ENCODE peak calls at places on chromosomes 16 and 17, in ten cellular contexts. J is stimulated activated CD4-positive, alpha-beta T cell treated with anti-CD3 and anti-CD28 coated beads, Interleukin-12 subunit alpha, Interleukin-12 subunit beta, amount 100 ng/mL, for 48 hours; M is amygdala; F is cerebellar cortex; O is BJ; D is substantia nigra; E is cardiac fibroblast; L is erythroblast; N is iPS-NIHi11; H is effector memory CD4-positive, alpha-beta T cell. U is an unnamed sample.

GRCh38 chr16:84541999-84542876 is 37.8 kb upstream of the MEAK7 start:
- DNase-seq in H (no peak), L (no peak), N (no peak), J (no peak), M (no peak), D (no peak), O (no peak), F (no peak), E (peak; percentile 78), U (no peak)

GRCh38 chr16:21663889-21664647 is at the start of gene OTOA:
- DNase-seq in F (no peak), O (no peak), M (no peak), E (no peak), D (no peak), H (peak; percentile 7), N (peak; percentile 77), L (peak; percentile 16), J (no peak), U (peak; percentile 51)

GRCh38 chr17:3020381-3020780 is 43.0 kb downstream of the OR1D5 start:
- DNase-seq in O (no peak), D (no peak), J (no peak), M (no peak), L (no peak), H (no peak), F (no peak), E (no peak), N (no peak), U (no peak)

GRCh38 chr16:12066823-12067222 is 90.3 kb downstream of the SNX29 start:
- DNase-seq in D (no peak), O (no peak), F (no peak), N (no peak), H (no peak), E (no peak), M (no peak), L (no peak), J (no peak), U (no peak)

GRCh38 chr17:18208092-18208491 is 17.3 kb upstream of the LLGL1 start:
- DNase-seq in E (no peak), L (no peak), J (no peak), N (no peak), O (no peak), D (no peak), H (no peak), M (no peak), F (no peak), U (no peak)

GRCh38 chr16:50742521-50743150 is 750 bp downstream of the CYLD start:
- DNase-seq in H (peak; percentile 41), E (peak; percentile 58), L (peak; percentile 64), J (no peak), N (peak; percentile 33), F (no peak), M (peak; percentile 54), O (peak; percentile 7), D (no peak), U (no peak)

GRCh38 chr16:51359141-51359960 is 208.3 kb upstream of the SALL1 start:
- DNase-seq in L (no peak), J (no peak), D (peak; percentile 67), M (peak; percentile 67), N (peak; percentile 57), H (no peak), F (peak; percentile 45), E (no peak), O (no peak), U (no peak)

GRCh38 chr17:283911-284675 is 68.5 kb downstream of the RPH3AL start:
- DNase-seq in D (no peak), N (no peak), H (no peak), L (no peak), J (no peak), F (no peak), M (no peak), E (no peak), O (no peak), U (no peak)

GRCh38 chr16:85754403-85754802 is 3.5 kb upstream of the C16orf74 start:
- DNase-seq in F (no peak), D (no peak), N (no peak), J (no peak), H (no peak), O (no peak), M (no peak), L (no peak), E (no peak), U (no peak)

GRCh38 chr17:336110-337021 is 16.2 kb downstream of the RPH3AL start:
- DNase-seq in J (no peak), E (no peak), F (no peak), N (peak; percentile 60), M (no peak), O (no peak), L (no peak), D (no peak), H (no peak), U (peak; percentile 80)

GRCh38 chr17:4514206-4514605 is 15.5 kb downstream of the SPNS2 start:
- DNase-seq in F (no peak), L (no peak), M (no peak), E (no peak), D (no peak), N (peak; percentile 74), O (no peak), J (no peak), H (no peak), U (no peak)

GRCh38 chr17:47663997-47664941 is 14.6 kb downstream of the KPNB1 start:
- DNase-seq in M (peak; percentile 52), E (peak; percentile 71), N (peak; percentile 69), F (peak; percentile 80), O (no peak), L (peak; percentile 70), H (peak; percentile 45), J (peak; percentile 74), D (peak; percentile 16), U (peak; percentile 28)

GRCh38 chr16:78489072-78489471 is 389.6 kb downstream of the WWOX start:
- DNase-seq in J (no peak), L (no peak), H (no peak), F (no peak), D (no peak), N (no peak), M (no peak), E (no peak), O (no peak), U (no peak)

GRCh38 chr16:69318177-69318910 is 7.2 kb downstream of the VPS4A start:
- DNase-seq in H (no peak), E (no peak), N (no peak), M (no peak), F (no peak), D (no peak), L (no peak), J (no peak), O (no peak), U (no peak)

GRCh38 chr16:2428051-2428786 is 1.0 kb upstream of the CCNF start:
- DNase-seq in H (no peak), O (no peak), D (no peak), J (no peak), M (no peak), N (peak; percentile 48), E (peak; percentile 31), L (peak; percentile 81), F (no peak), U (no peak)

GRCh38 chr16:27993587-27993986 is 69.9 kb downstream of the GSG1L start:
- DNase-seq in O (no peak), N (no peak), M (no peak), J (no peak), F (no peak), D (no peak), L (peak; percentile 15), E (no peak), H (no peak), U (no peak)

GRCh38 chr16:87325480-87325879 is 8.3 kb upstream of the C16orf95 start:
- DNase-seq in J (no peak), E (no peak), M (no peak), O (no peak), H (no peak), F (no peak), L (no peak), D (no peak), N (no peak), U (no peak)

GRCh38 chr17:51653902-51654301 is 393.6 kb downstream of the UTP18 start:
- DNase-seq in O (no peak), H (no peak), N (peak; percentile 73), E (no peak), F (peak; percentile 57), M (no peak), L (no peak), D (no peak), J (no peak), U (no peak)

GRCh38 chr17:35432176-35433074 is at the start of gene SLFN12:
- DNase-seq in M (no peak), E (peak; percentile 97), F (peak; percentile 79), D (no peak), J (peak; percentile 35), H (peak; percentile 59), L (peak; percentile 43), N (peak; percentile 17), O (peak; percentile 76), U (no peak)

GRCh38 chr16:505479-506245 is 21.9 kb upstream of the CAPN15 start:
- DNase-seq in N (no peak), M (peak; percentile 50), F (no peak), L (no peak), O (no peak), E (no peak), J (no peak), D (no peak), H (no peak), U (no peak)

GRCh38 chr16:87762071-87762571 is 3.7 kb downstream of the KLHDC4 start:
- DNase-seq in L (no peak), D (no peak), N (no peak), M (no peak), J (no peak), E (no peak), F (no peak), H (no peak), O (no peak), U (no peak)

GRCh38 chr16:75264531-75264998 is 13.1 kb upstream of the BCAR1 start:
- DNase-seq in D (peak; percentile 53), H (no peak), N (no peak), F (peak; percentile 86), O (no peak), L (peak; percentile 21), E (peak; percentile 40), J (no peak), M (no peak), U (no peak)

GRCh38 chr16:27829975-27830374 is 233.5 kb downstream of the GSG1L start:
- DNase-seq in F (no peak), H (no peak), O (no peak), E (no peak), D (no peak), L (no peak), J (no peak), M (no peak), N (no peak), U (no peak)

GRCh38 chr17:9817086-9817485 is 4.8 kb downstream of the GSG1L2 start:
- DNase-seq in J (no peak), D (no peak), F (peak; percentile 26), E (no peak), H (no peak), M (peak; percentile 21), L (no peak), N (peak; percentile 79), O (no peak), U (peak; percentile 48)

GRCh38 chr17:11880714-11881113 is 116.6 kb downstream of the ZNF18 start:
- DNase-seq in O (no peak), J (no peak), H (no peak), F (peak; percentile 9), L (peak; percentile 26), E (peak; percentile 2), D (no peak), M (no peak), N (peak; percentile 36), U (no peak)

GRCh38 chr17:54221499-54221898 is 398.8 kb downstream of the KIF2B start:
- DNase-seq in D (no peak), J (no peak), M (no peak), H (no peak), N (no peak), L (no peak), O (no peak), F (no peak), E (no peak), U (no peak)

GRCh38 chr16:11016993-11017392 is 72.6 kb downstream of the CLEC16A start:
- DNase-seq in E (peak; percentile 83), H (no peak), N (no peak), M (peak; percentile 18), F (no peak), L (peak; percentile 73), J (peak; percentile 10), D (no peak), O (no peak), U (no peak)

GRCh38 chr16:1642148-1642547 is 30.0 kb downstream of the CRAMP1 start:
- DNase-seq in H (no peak), D (peak; percentile 77), F (peak; percentile 39), J (no peak), L (no peak), E (no peak), N (no peak), M (peak; percentile 75), O (no peak), U (no peak)